ENCODE peak calls at places on chromosomes 3 and 15, in seven cellular contexts. T is lung, O is kidney, C is RWPE2, G is HCT116, E is AG04450, Y is K562. Z is an unnamed sample.

GRCh38 chr3:16067837-16068471 is 106.5 kb upstream of the GALNT15 start:
- DNase-seq in T (no peak), Y (no peak), E (no peak), C (no peak), G (no peak), O (no peak), Z (no peak)

GRCh38 chr3:74233091-74233490 is 381.4 kb downstream of the CNTN3 start:
- DNase-seq in Y (no peak), G (no peak), O (no peak), T (no peak), E (no peak), C (no peak), Z (no peak)

GRCh38 chr3:25897019-25897418 is 107.1 kb downstream of the OXSM start:
- DNase-seq in T (no peak), G (peak), O (no peak), C (no peak), Y (peak), E (no peak), Z (no peak)

GRCh38 chr3:143306419-143306818 is 186.8 kb downstream of the CHST2 start:
- DNase-seq in C (no peak), T (no peak), O (no peak), E (no peak), G (no peak), Y (no peak), Z (no peak)

GRCh38 chr15:58355352-58355964 is 76.3 kb upstream of the LIPC start:
- DNase-seq in O (no peak), C (no peak), Y (no peak), G (no peak), E (no peak), T (no peak), Z (no peak)

GRCh38 chr3:52128118-52128683 is 26.0 kb downstream of the POC1A start:
- DNase-seq in Y (peak), O (peak), G (peak), T (no peak), C (no peak), E (no peak), Z (no peak)

GRCh38 chr15:36334059-36334458 is 245.4 kb upstream of the CDIN1 start:
- DNase-seq in E (no peak), C (no peak), T (no peak), O (no peak), G (no peak), Y (no peak), Z (no peak)

GRCh38 chr15:72368895-72369294 is 6.9 kb downstream of the HEXA start:
- DNase-seq in Y (no peak), G (no peak), O (no peak), C (no peak), T (peak), E (no peak), Z (no peak)

GRCh38 chr3:177753498-177754155 is 556.3 kb upstream of the TBL1XR1 start:
- DNase-seq in G (no peak), Y (no peak), T (peak), E (no peak), C (no peak), O (peak), Z (no peak)

GRCh38 chr15:29857196-29857595 is 34.9 kb upstream of the TJP1 start:
- DNase-seq in E (no peak), O (no peak), G (no peak), Y (no peak), T (no peak), C (no peak), Z (no peak)

GRCh38 chr15:69279636-69280035 is 19.1 kb upstream of the PAQR5 start:
- DNase-seq in Y (no peak), O (no peak), C (no peak), T (no peak), G (no peak), E (no peak), Z (no peak)

GRCh38 chr3:27253391-27253790 is 115.8 kb downstream of the NEK10 start:
- DNase-seq in T (no peak), C (no peak), O (no peak), E (no peak), G (no peak), Y (no peak), Z (no peak)

GRCh38 chr15:82039871-82040270 is 5.9 kb downstream of the MEX3B start:
- DNase-seq in Y (no peak), E (no peak), C (no peak), T (no peak), O (no peak), G (no peak), Z (no peak)

GRCh38 chr3:44802006-44802405 is 40.4 kb downstream of the KIF15 start:
- DNase-seq in C (no peak), O (no peak), T (no peak), G (no peak), E (no peak), Y (no peak), Z (no peak)

GRCh38 chr15:61051570-61052031 is 177.5 kb downstream of the RORA start:
- DNase-seq in E (peak), O (no peak), G (no peak), T (no peak), Y (no peak), C (no peak), Z (no peak)

GRCh38 chr3:14900881-14901873 is 46.2 kb upstream of the NR2C2 start:
- DNase-seq in C (no peak), Y (no peak), O (no peak), G (no peak), T (no peak), E (no peak), Z (no peak)

GRCh38 chr3:14897266-14897665 is 50.1 kb upstream of the NR2C2 start:
- DNase-seq in T (no peak), C (no peak), O (no peak), G (no peak), Y (no peak), E (no peak), Z (no peak)

GRCh38 chr3:14899993-14900618 is 47.3 kb upstream of the NR2C2 start:
- DNase-seq in O (no peak), C (no peak), E (no peak), T (no peak), Y (no peak), G (no peak), Z (no peak)

GRCh38 chr3:14902719-14903118 is 44.7 kb upstream of the NR2C2 start:
- DNase-seq in E (no peak), T (peak), C (no peak), Y (no peak), O (no peak), G (no peak), Z (no peak)

GRCh38 chr3:14898929-14899328 is 48.5 kb upstream of the NR2C2 start:
- DNase-seq in O (no peak), Y (no peak), C (no peak), T (no peak), E (no peak), G (no peak), Z (no peak)
- TF ChIP-seq CTCF in O (no peak), Y (peak), C (no peak), T (no peak), E (no peak), G (no peak), Z (no peak)

DNA sequence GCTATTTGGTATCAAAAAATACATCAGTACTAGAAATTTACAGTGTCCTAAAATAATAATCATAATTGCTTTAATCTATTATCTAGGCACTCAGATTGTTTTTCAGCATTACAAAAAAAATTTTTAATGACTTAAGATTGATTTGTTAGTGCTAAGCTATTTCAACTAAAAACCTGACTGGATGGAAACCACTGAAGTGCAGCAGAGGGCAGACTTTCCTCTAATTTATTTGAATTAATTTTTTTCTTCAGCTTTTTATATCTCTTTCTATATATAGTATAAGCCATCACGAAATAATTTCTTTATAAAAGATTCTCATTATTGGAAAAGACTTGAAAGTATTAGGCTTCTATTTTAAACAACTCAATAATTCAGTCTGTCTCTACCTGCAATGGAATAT is 131.4 kb downstream of the IQCH start:
- DNase-seq in C (no peak), E (no peak), O (no peak), G (no peak), Y (no peak), T (no peak), Z (no peak)
- TF ChIP-seq CTCF in C (peak), E (peak), O (no peak), G (peak), Y (peak), T (no peak), Z (peak)

GRCh38 chr3:107664614-107665013 is 141.9 kb downstream of the BBX start:
- DNase-seq in G (no peak), E (no peak), T (no peak), C (no peak), Y (no peak), O (no peak), Z (no peak)
- TF ChIP-seq CTCF in G (no peak), E (no peak), T (no peak), C (no peak), Y (no peak), O (no peak), Z (peak)

GRCh38 chr3:72997421-72997961 is 880 bp downstream of the PPP4R2 start:
- DNase-seq in T (no peak), G (peak), C (no peak), O (no peak), Y (peak), E (no peak), Z (no peak)
- TF ChIP-seq CTCF in T (no peak), G (peak), C (peak), O (peak), Y (peak), E (peak), Z (peak)

DNA sequence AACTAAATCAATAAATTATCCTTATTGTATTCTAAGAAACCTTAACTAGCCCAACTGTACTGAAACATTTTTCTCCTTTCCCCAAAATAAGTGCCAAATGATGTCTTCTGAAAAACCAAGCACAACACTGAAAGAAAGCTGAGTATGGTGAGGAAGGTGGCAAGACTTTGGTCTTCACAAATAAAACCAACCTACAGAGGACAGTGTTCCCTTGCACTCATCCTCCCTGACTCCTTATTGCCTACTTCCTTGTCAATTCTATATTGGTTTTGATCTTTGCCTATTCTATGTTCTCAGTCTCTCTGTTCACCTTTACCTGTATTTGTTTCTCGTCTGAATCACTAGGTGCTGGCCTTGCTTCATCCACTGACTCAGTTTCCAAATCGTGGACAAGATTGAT is 490.1 kb upstream of the ZNF385D start:
- DNase-seq in E (no peak), T (no peak), O (no peak), C (no peak), Y (no peak), G (no peak), Z (no peak)
- TF ChIP-seq CTCF in E (no peak), T (no peak), O (no peak), C (no peak), Y (no peak), G (no peak), Z (peak)

GRCh38 chr3:8095724-8096123 is 405.9 kb upstream of the LMCD1 start:
- DNase-seq in E (no peak), C (no peak), O (no peak), G (peak), Y (no peak), T (no peak), Z (no peak)
- TF ChIP-seq CTCF in E (no peak), C (no peak), O (no peak), G (peak), Y (no peak), T (no peak), Z (peak)

GRCh38 chr3:160575589-160575988 is 10.2 kb upstream of the KPNA4 start:
- DNase-seq in E (no peak), C (no peak), G (no peak), T (no peak), O (no peak), Y (no peak), Z (no peak)

GRCh38 chr3:160576621-160577020 is 11.2 kb upstream of the KPNA4 start:
- DNase-seq in E (no peak), G (no peak), T (no peak), C (no peak), O (no peak), Y (no peak), Z (no peak)

GRCh38 chr3:160574636-160575035 is 9.3 kb upstream of the KPNA4 start:
- DNase-seq in Y (no peak), T (no peak), O (no peak), C (no peak), E (no peak), G (no peak), Z (no peak)

GRCh38 chr3:160577093-160577492 is 11.7 kb upstream of the KPNA4 start:
- DNase-seq in O (no peak), C (no peak), E (no peak), G (no peak), T (no peak), Y (no peak), Z (no peak)

GRCh38 chr3:160577551-160578195 is 12.3 kb upstream of the KPNA4 start:
- DNase-seq in E (no peak), T (no peak), G (peak), O (no peak), C (no peak), Y (no peak), Z (no peak)
- TF ChIP-seq CTCF in E (peak), T (no peak), G (peak), O (no peak), C (peak), Y (peak), Z (peak)

GRCh38 chr3:151086484-151087456 is 1.3 kb downstream of the MED12L start:
- DNase-seq in E (peak), Y (no peak), G (peak), C (peak), T (peak), O (peak), Z (no peak)
- TF ChIP-seq CTCF in E (peak), Y (peak), G (no peak), C (peak), T (no peak), O (peak), Z (peak)

DNA sequence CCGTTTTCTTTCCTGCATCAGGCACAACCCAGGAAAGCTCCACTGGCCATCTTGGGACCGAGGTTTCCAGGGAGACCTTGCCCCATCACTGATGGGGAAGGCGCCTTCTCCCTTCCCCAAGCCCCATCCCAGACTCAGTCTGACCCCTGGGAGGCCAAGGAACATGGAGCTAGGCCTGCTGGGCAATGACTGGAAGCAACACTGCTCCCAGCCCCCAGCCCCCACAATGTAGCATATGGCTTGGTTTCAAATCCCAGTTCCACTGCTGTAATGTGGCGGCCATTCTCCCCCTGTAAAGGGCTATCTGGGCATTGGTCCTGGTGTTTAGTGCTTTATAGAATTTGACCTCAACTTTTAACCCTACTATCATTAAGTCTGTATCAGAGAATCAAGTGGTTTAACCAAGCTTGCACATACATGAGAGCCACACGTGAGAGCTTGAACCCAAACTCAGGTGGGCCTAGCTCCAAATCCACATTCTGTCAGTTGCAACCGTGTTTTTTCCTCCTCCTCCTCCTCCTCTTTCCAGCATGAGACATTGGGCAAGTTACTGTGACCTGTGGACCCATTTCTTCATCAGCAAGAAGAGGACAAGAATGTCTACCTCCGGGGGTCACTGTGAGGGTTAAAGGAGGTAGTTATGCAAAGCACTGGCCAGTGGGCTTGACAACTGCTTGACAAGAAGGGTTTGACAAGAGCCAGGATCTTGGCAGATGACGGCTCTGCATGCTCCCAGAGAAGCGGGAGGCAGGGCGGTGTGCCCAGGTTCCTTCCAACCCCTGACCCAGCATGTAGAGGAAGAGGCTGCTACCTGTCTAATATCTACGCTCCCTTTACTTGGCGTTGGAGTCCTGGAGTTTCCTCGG is 37.4 kb downstream of the KLHL25 start:
- DNase-seq in E (no peak), C (peak), O (peak), T (no peak), G (no peak), Y (no peak), Z (peak)
- TF ChIP-seq CTCF in E (no peak), C (no peak), O (no peak), T (no peak), G (no peak), Y (no peak), Z (no peak)

GRCh38 chr15:87518957-87519356 is 737.6 kb downstream of the NTRK3 start:
- DNase-seq in E (no peak), T (no peak), C (no peak), O (no peak), Y (no peak), G (no peak), Z (no peak)
- TF ChIP-seq CTCF in E (no peak), T (no peak), C (no peak), O (no peak), Y (no peak), G (no peak), Z (no peak)

Z was measured in chondrocyte.